ENCODE peak calls at places on chromosomes 16 and 17, in seven cellular contexts. Q is astrocyte of the cerebellum; H is mesothelial cell of epicardium; U is glomerular endothelial cell; J is HS-5; G is GF-D8; L is CD4-positive, alpha-beta T cell. A is an unnamed sample.
A peak's percentile ranks its signal among the peaks of the same experiment; 100 is the strongest.

GRCh38 chr16:28494141-28494851 is at the start of gene APOBR:
- DNase-seq in Q (no peak), U (no peak), L (peak; percentile 84), J (no peak), G (peak; percentile 96), H (no peak), A (no peak)

GRCh38 chr17:66190738-66191606 is 961 bp downstream of the CEP112 start:
- DNase-seq in U (no peak), H (no peak), J (peak; percentile 8), L (no peak), Q (peak; percentile 68), G (no peak), A (peak; percentile 45)

GRCh38 chr17:73393962-73394361 is 82.2 kb upstream of the CDC42EP4 start:
- DNase-seq in G (no peak), J (no peak), Q (no peak), H (no peak), U (no peak), L (no peak), A (no peak)

GRCh38 chr17:65101371-65101770 is 35.8 kb upstream of the RGS9 start:
- DNase-seq in L (no peak), Q (no peak), H (no peak), U (no peak), J (no peak), G (no peak), A (no peak)

GRCh38 chr16:19210175-19210924 is 42.3 kb downstream of the SYT17 start:
- DNase-seq in L (no peak), U (no peak), Q (no peak), J (no peak), G (no peak), H (no peak), A (no peak)

GRCh38 chr16:3643095-3643730 is 11.3 kb upstream of the DNASE1 start:
- DNase-seq in G (no peak), L (no peak), J (no peak), U (no peak), Q (no peak), H (peak; percentile 22), A (no peak)

GRCh38 chr17:18964550-18964949 is 12.6 kb downstream of the SLC5A10 start:
- DNase-seq in U (no peak), Q (no peak), H (no peak), G (no peak), J (no peak), L (no peak), A (no peak)

GRCh38 chr17:80984749-80985148 is 6.9 kb upstream of the CHMP6 start:
- DNase-seq in U (no peak), L (no peak), Q (peak; percentile 91), G (no peak), J (peak; percentile 56), H (no peak), A (peak; percentile 37)

GRCh38 chr16:90026135-90026534 is 6.9 kb upstream of the DBNDD1 start:
- DNase-seq in U (no peak), G (peak; percentile 66), Q (no peak), H (no peak), J (no peak), L (no peak), A (no peak)

GRCh38 chr17:50817142-50817751 is 18.1 kb upstream of the WFIKKN2 start:
- DNase-seq in J (no peak), H (peak; percentile 62), L (peak; percentile 58), U (no peak), Q (no peak), G (no peak), A (peak; percentile 32)

GRCh38 chr16:23383881-23384280 is 69.1 kb downstream of the COG7 start:
- DNase-seq in U (no peak), G (no peak), Q (no peak), H (no peak), J (no peak), L (no peak), A (no peak)

GRCh38 chr16:5001571-5001970 is 32.2 kb downstream of the NAGPA start:
- DNase-seq in L (no peak), J (no peak), Q (no peak), U (no peak), G (peak; percentile 22), H (no peak), A (no peak)

A was measured in lung microvascular endothelial cell.